ENCODE peak calls at places on chromosomes 3 and 15, in eight cellular contexts. U is fibroblast of lung, Y is heart left ventricle, B is amniotic stem cell, M is posterior cingulate gyrus, A is ovary, K is astrocyte of the spinal cord, Z is renal cortical epithelial cell. O is an unnamed sample.

GRCh38 chr3:170494766-170495165 is 76.1 kb downstream of the CLDN11 start:
- DNase-seq in U (peak), Y (no peak), B (no peak), M (no peak), A (peak), K (no peak), Z (no peak), O (no peak)

GRCh38 chr15:79091204-79091867 is 756 bp upstream of the RASGRF1 start:
- DNase-seq in U (peak), Y (no peak), B (no peak), M (peak), A (no peak), K (peak), Z (no peak), O (no peak)

GRCh38 chr15:32134777-32135307 is 104.5 kb downstream of the CHRNA7 start:
- DNase-seq in U (no peak), Y (no peak), B (no peak), M (no peak), A (no peak), K (no peak), Z (no peak), O (no peak)

GRCh38 chr15:81103857-81104256 is 30.2 kb upstream of the CFAP161 start:
- DNase-seq in U (no peak), Y (no peak), B (no peak), M (no peak), A (no peak), K (no peak), Z (no peak), O (no peak)

GRCh38 chr15:74552761-74553441 is 11.9 kb downstream of the ARID3B start:
- DNase-seq in U (no peak), Y (no peak), B (no peak), M (no peak), A (no peak), K (no peak), Z (no peak), O (no peak)

GRCh38 chr3:178001670-178002101 is 534.5 kb upstream of the KCNMB2 start:
- DNase-seq in U (no peak), Y (no peak), B (no peak), M (no peak), A (no peak), K (no peak), Z (no peak), O (peak)

GRCh38 chr3:194671511-194671899 is 486 bp downstream of the LSG1 start:
- DNase-seq in U (peak), Y (no peak), B (no peak), M (no peak), A (no peak), K (peak), Z (peak), O (peak)

GRCh38 chr3:148379763-148380162 is 317.9 kb upstream of the AGTR1 start:
- DNase-seq in U (peak), Y (no peak), B (peak), M (no peak), A (no peak), K (peak), Z (peak), O (no peak)

GRCh38 chr15:60575995-60576394 is 97.1 kb upstream of the ICE2 start:
- DNase-seq in U (no peak), Y (no peak), B (no peak), M (no peak), A (no peak), K (no peak), Z (peak), O (no peak)

GRCh38 chr15:40982855-40983254 is 29.6 kb downstream of the CHAC1 start:
- DNase-seq in U (peak), Y (peak), B (peak), M (no peak), A (no peak), K (peak), Z (no peak), O (no peak)

GRCh38 chr3:143332046-143332445 is 212.5 kb downstream of the CHST2 start:
- DNase-seq in U (peak), Y (no peak), B (no peak), M (no peak), A (no peak), K (no peak), Z (no peak), O (no peak)

GRCh38 chr3:187139895-187140253 is 578 bp upstream of the RPL39L start:
- DNase-seq in U (no peak), Y (no peak), B (no peak), M (no peak), A (no peak), K (no peak), Z (no peak), O (no peak)

GRCh38 chr3:113498221-113499005 is 16.5 kb downstream of the SPICE1 start:
- DNase-seq in U (peak), Y (no peak), B (no peak), M (no peak), A (no peak), K (peak), Z (no peak), O (no peak)

GRCh38 chr3:171672538-171672937 is 137.7 kb downstream of the PLD1 start:
- DNase-seq in U (no peak), Y (no peak), B (no peak), M (no peak), A (no peak), K (no peak), Z (no peak), O (no peak)

GRCh38 chr3:120477826-120478225 is 27.0 kb upstream of the FSTL1 start:
- DNase-seq in U (no peak), Y (no peak), B (no peak), M (no peak), A (no peak), K (no peak), Z (no peak), O (no peak)

GRCh38 chr15:31034152-31034551 is 42.7 kb upstream of the MTMR10 start:
- DNase-seq in U (no peak), Y (no peak), B (no peak), M (no peak), A (no peak), K (no peak), Z (peak), O (no peak)

GRCh38 chr3:126194713-126195305 is 14.4 kb upstream of the ALDH1L1 start:
- DNase-seq in U (no peak), Y (no peak), B (no peak), M (no peak), A (no peak), K (peak), Z (no peak), O (no peak)

GRCh38 chr3:142735462-142735861 is 11.6 kb downstream of the TRPC1 start:
- DNase-seq in U (no peak), Y (no peak), B (no peak), M (no peak), A (no peak), K (no peak), Z (no peak), O (no peak)

GRCh38 chr3:30681276-30682211 is 75.1 kb downstream of the TGFBR2 start:
- DNase-seq in U (peak), Y (peak), B (no peak), M (peak), A (peak), K (peak), Z (no peak), O (no peak)

GRCh38 chr15:52224211-52224610 is 33.0 kb upstream of the GNB5 start:
- DNase-seq in U (no peak), Y (no peak), B (no peak), M (no peak), A (no peak), K (no peak), Z (no peak), O (no peak)

GRCh38 chr3:170307998-170308398 is 49.5 kb upstream of the SKIL start:
- DNase-seq in U (peak), Y (no peak), B (no peak), M (no peak), A (no peak), K (peak), Z (peak), O (no peak)

GRCh38 chr3:138862924-138863775 is 28.4 kb upstream of the PIK3CB start:
- DNase-seq in U (peak), Y (no peak), B (peak), M (peak), A (peak), K (peak), Z (peak), O (no peak)

GRCh38 chr3:150414273-150414672 is 6.2 kb downstream of the TSC22D2 start:
- DNase-seq in U (peak), Y (peak), B (peak), M (no peak), A (no peak), K (peak), Z (peak), O (no peak)

GRCh38 chr3:191762323-191762960 is 301.5 kb downstream of the PYDC2 start:
- DNase-seq in U (peak), Y (no peak), B (no peak), M (no peak), A (no peak), K (peak), Z (peak), O (no peak)

GRCh38 chr15:64895285-64896065 is 16.2 kb upstream of the ANKDD1A start:
- DNase-seq in U (no peak), Y (peak), B (no peak), M (no peak), A (no peak), K (peak), Z (no peak), O (peak)

GRCh38 chr3:166456291-166456690 is 619.1 kb upstream of the BCHE start:
- DNase-seq in U (peak), Y (no peak), B (no peak), M (no peak), A (no peak), K (no peak), Z (no peak), O (no peak)

GRCh38 chr3:71846189-71846588 is 61.2 kb upstream of the PROK2 start:
- DNase-seq in U (no peak), Y (no peak), B (no peak), M (no peak), A (no peak), K (no peak), Z (peak), O (no peak)

GRCh38 chr15:45133561-45133920 is 3.7 kb downstream of the DUOX1 start:
- DNase-seq in U (no peak), Y (no peak), B (no peak), M (no peak), A (no peak), K (no peak), Z (no peak), O (no peak)

GRCh38 chr15:68057758-68058157 is 3.6 kb downstream of the PIAS1 start:
- DNase-seq in U (no peak), Y (no peak), B (no peak), M (no peak), A (no peak), K (no peak), Z (no peak), O (no peak)

GRCh38 chr15:83733691-83734090 is 79.8 kb downstream of the ADAMTSL3 start:
- DNase-seq in U (no peak), Y (no peak), B (no peak), M (no peak), A (no peak), K (no peak), Z (no peak), O (no peak)

GRCh38 chr15:81013396-81013929 is 12.7 kb downstream of the TLNRD1 start:
- DNase-seq in U (no peak), Y (no peak), B (no peak), M (no peak), A (no peak), K (no peak), Z (no peak), O (no peak)

GRCh38 chr3:195160257-195160898 is 110.6 kb downstream of the XXYLT1 start:
- DNase-seq in U (peak), Y (no peak), B (no peak), M (no peak), A (no peak), K (no peak), Z (no peak), O (no peak)

GRCh38 chr3:12345141-12345561 is 56.3 kb downstream of the PPARG start:
- DNase-seq in U (peak), Y (no peak), B (no peak), M (no peak), A (no peak), K (peak), Z (peak), O (no peak)